ENCODE peak calls at places on chromosomes 6 and 20, in six cellular contexts. K is SJSA1; L is small intestine; P is AG04450; F is psoas muscle; J is CD8-positive, alpha-beta T cell. V is an unnamed sample. For H3K9me3, the result is how much of the 10 kb centered on the place peaks cover.

GRCh38 chr20:32019156-32019510 is 8.9 kb downstream of the CCM2L start:
- DNase-seq in K (no peak), L (no peak), P (no peak), F (no peak), J (no peak), V (no peak)

GRCh38 chr20:46056970-46057855 is 28.2 kb downstream of the SLC12A5 start:
- DNase-seq in K (peak), L (no peak), P (no peak), F (peak), J (no peak), V (peak)

GRCh38 chr6:26155066-26155925 is 68.1 kb downstream of the HFE start:
- DNase-seq in K (peak), L (peak), P (no peak), F (peak), J (no peak), V (no peak)

GRCh38 chr6:123744840-123745239 is 58.8 kb upstream of the NKAIN2 start:
- DNase-seq in K (no peak), L (no peak), P (no peak), F (no peak), J (no peak), V (no peak)

GRCh38 chr6:124310139-124310538 is 506.5 kb downstream of the NKAIN2 start:
- DNase-seq in K (no peak), L (no peak), P (no peak), F (no peak), J (no peak), V (no peak)

GRCh38 chr6:111894272-111894671 is 21.0 kb upstream of the FYN start:
- DNase-seq in K (no peak), L (no peak), P (no peak), F (no peak), J (no peak), V (no peak)

GRCh38 chr6:35166160-35166919 is 25.2 kb upstream of the TCP11 start:
- DNase-seq in K (no peak), L (peak), P (no peak), F (no peak), J (no peak), V (no peak)

GRCh38 chr6:111938710-111939109 is 65.5 kb upstream of the FYN start:
- DNase-seq in K (peak), L (no peak), P (peak), F (no peak), J (no peak), V (no peak)

GRCh38 chr6:78701407-78701806 is 165.9 kb upstream of the IRAK1BP1 start:
- DNase-seq in K (no peak), L (no peak), P (peak), F (no peak), J (no peak), V (no peak)

GRCh38 chr6:10522929-10523573 is 1.9 kb downstream of the GCNT2 start:
- DNase-seq in K (no peak), L (no peak), P (no peak), F (no peak), J (no peak), V (no peak)

GRCh38 chr6:33432546-33432945 is 12.7 kb downstream of the SYNGAP1 start:
- DNase-seq in K (no peak), L (no peak), P (no peak), F (no peak), J (no peak), V (peak)

GRCh38 chr6:143150291-143150690 is 89.6 kb downstream of the AIG1 start:
- DNase-seq in K (no peak), L (no peak), P (no peak), F (no peak), J (no peak), V (no peak)

GRCh38 chr6:161301338-161301737 is 27.5 kb upstream of the AGPAT4 start:
- DNase-seq in K (no peak), L (no peak), P (no peak), F (no peak), J (no peak), V (no peak)

GRCh38 chr20:13771853-13772453 is 12.8 kb downstream of the ESF1 start:
- DNase-seq in K (no peak), L (peak), P (no peak), F (no peak), J (no peak), V (no peak)

GRCh38 chr6:47413752-47414516 is 63.7 kb upstream of the CD2AP start:
- DNase-seq in K (no peak), L (peak), P (peak), F (no peak), J (no peak), V (no peak)

GRCh38 chr6:31187780-31188194 is 17.3 kb upstream of the POU5F1 start:
- DNase-seq in K (no peak), L (peak), P (no peak), F (no peak), J (no peak), V (no peak)

GRCh38 chr6:13653296-13653695 is 38.2 kb downstream of the NOL7 start:
- DNase-seq in K (no peak), L (no peak), P (no peak), F (no peak), J (no peak), V (no peak)

GRCh38 chr6:45668705-45669104 is 291.0 kb upstream of the SUPT3H start:
- DNase-seq in K (peak), L (no peak), P (no peak), F (no peak), J (no peak), V (no peak)

GRCh38 chr20:949717-950116 is 33.6 kb upstream of the ANGPT4 start:
- DNase-seq in K (no peak), L (no peak), P (no peak), F (no peak), J (no peak), V (no peak)

GRCh38 chr20:14986656-14987055 is 649.2 kb upstream of the FLRT3 start:
- DNase-seq in K (no peak), L (no peak), P (no peak), F (no peak), J (no peak), V (no peak)

GRCh38 chr20:57619053-57619831 is 984 bp downstream of the ZBP1 start:
- DNase-seq in K (no peak), L (peak), P (no peak), F (no peak), J (peak), V (peak)

GRCh38 chr6:33018904-33019303 is 9.5 kb upstream of the HLA-DOA start:
- DNase-seq in K (no peak), L (peak), P (no peak), F (no peak), J (peak), V (no peak)

GRCh38 chr6:47203266-47203967 is 106.3 kb downstream of the TNFRSF21 start:
- DNase-seq in K (no peak), L (no peak), P (no peak), F (no peak), J (no peak), V (no peak)

DNA sequence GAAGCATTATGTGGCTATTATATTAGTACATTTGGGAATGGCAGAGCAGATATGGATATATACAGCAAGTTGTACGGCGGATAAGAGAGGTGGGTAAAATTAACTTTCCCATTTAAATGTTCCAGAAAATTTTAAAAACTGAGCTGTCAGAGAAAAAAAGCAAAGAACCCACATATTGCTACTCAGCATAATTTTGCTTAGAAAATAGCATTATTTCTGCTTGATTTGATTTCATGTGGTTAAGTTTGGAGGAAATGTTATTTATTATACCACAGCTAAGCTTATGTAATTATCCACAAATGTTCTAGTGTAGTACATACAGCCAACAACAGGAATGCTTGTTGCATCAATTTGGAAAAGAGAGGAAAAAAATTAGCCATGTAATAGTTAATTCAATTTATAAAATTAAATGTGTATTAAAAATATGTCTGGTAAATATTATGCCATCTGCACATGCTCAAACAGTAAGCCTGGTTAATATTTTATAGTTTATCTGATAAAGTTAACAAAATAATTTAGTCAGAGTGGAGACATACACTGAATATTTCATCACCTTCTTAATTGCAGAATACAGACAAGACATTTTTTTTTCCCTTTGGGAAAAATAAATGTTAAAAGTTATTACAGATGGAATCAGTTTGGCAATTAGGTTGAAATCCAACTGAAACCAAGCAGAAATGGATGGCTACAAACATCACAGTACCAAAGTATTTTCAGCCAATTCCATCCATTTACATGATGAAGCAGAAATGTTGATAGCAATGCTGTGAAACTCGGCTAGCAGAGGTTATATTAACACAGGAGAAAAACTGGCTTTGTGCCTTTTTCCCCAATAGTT is 172.1 kb upstream of the ID4 start:
- DNase-seq in K (no peak), L (no peak), P (no peak), F (no peak), J (no peak), V (no peak)
- H3K27ac ChIP-seq in K (no peak), L (no peak), P (no peak), F (no peak), J (no peak), V (no peak)

GRCh38 chr20:59744756-59745155 is 140.4 kb downstream of the PHACTR3 start:
- DNase-seq in K (no peak), L (no peak), P (no peak), F (no peak), J (no peak), V (no peak)
- H3K9me3 ChIP-seq in K (under half), L (under half), P (half or more), F (under half), J (under half), V (under half)

GRCh38 chr20:44931911-44932310 is 22.1 kb downstream of the PABPC1L start:
- DNase-seq in K (no peak), L (no peak), P (no peak), F (no peak), J (no peak), V (no peak)
- H3K27ac ChIP-seq in K (no peak), L (no peak), P (no peak), F (no peak), J (no peak), V (no peak)

DNA sequence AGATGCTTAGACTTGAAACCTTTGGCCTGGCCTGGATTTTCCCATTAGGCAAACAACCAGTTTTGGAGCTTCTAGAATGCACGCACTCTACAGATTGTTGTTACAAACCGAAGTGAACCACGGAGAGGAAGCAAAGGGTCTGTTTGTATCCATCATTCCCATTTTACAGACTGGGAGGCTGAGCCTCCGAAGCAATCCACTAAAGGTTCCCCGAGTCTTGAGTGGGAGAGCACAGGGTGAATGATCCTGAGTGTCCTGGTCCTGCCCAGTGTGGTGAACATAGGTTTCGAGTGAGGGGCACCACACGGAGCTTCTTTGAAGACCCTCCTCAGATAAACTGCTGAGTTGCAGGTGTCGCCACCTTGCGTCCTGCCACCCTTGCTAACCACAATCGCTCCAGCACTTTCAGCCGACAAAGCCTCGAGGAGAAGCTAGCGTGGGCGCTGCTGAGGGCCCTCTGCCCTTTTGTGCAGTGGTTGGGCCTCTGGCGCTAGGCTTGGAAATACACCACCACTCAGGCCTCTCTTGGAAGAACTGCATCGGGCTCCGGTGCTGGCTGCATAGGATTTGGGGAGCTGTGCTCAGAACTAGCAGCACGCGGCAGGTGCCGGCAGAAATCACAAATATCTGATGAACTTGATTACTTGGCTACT is 1.4 kb upstream of the PRDM13 start:
- DNase-seq in K (no peak), L (no peak), P (no peak), F (no peak), J (no peak), V (no peak)
- H3K9me3 ChIP-seq in K (under half), L (under half), P (under half), F (under half), J (under half), V (under half)

GRCh38 chr6:158019416-158019815 is 37.8 kb downstream of the SYNJ2 start:
- DNase-seq in K (no peak), L (no peak), P (no peak), F (no peak), J (no peak), V (peak)

GRCh38 chr6:158017621-158018369 is 36.1 kb downstream of the SYNJ2 start:
- DNase-seq in K (no peak), L (no peak), P (no peak), F (no peak), J (no peak), V (no peak)

GRCh38 chr6:158018370-158018771 is 36.7 kb downstream of the SYNJ2 start:
- DNase-seq in K (no peak), L (no peak), P (no peak), F (no peak), J (no peak), V (no peak)

GRCh38 chr6:158020272-158020711 is 38.6 kb downstream of the SYNJ2 start:
- DNase-seq in K (no peak), L (no peak), P (no peak), F (no peak), J (no peak), V (no peak)

DNA sequence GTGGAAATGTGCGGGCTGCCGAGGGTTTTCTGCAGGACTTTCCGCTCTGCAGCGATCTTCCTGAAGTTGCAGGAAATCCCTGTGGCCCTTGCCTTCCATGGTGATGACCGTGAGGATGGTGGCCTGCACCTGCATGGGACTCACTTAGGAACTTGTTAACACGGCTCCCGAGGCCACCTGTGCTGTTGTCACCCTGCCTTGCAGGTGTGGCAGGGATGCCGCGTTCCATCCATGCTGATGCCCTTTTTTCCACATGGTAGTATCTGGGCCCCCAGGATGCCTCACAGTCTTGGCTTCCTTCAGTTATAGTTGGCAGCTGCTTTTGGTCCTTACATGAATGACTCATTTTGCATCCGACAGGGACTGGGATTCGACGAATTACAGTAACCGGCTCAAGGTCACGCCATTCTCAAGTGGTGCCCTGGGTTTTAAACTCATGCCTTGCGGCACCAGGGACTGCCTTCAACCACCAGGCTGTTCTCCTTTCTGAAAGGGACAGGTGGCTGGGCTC is 37.2 kb downstream of the SYNJ2 start:
- DNase-seq in K (no peak), L (no peak), P (no peak), F (no peak), J (no peak), V (peak)
- H3K27ac ChIP-seq in K (no peak), L (peak), P (peak), F (no peak), J (no peak), V (peak)

DNA sequence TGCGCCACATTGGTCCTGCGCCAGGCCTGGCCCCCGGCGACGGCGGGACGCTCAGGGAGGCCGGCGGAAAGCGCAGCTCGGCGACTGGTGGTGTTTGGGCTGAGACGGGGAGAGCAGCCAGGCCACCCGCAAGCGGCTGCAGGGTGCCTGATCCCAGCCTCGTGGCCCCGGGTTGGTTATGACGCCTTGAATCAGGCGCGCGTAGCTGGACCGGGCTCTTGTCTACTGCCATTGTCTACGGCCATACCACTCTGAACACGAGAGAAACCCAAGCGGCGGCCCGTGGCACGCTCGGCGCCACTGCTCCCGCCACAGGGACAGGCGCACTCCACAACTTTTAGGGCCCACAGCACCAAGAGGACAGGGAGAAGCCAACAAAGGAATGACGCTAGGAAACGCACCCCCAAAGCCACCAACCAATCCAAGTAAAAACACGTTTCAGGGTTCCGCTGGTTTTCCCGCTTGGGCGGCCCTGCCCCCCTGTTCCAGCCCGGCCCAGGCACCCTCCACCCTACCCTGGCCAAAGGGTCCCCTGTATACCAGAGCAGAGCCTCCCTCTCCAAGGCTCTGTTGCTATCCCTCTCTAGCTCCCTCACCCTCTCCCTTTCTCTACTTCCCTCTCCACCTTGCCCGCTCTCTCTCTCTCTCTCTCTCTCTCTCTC is 1849.3 kb upstream of the DEFB115 start:
- DNase-seq in K (peak), L (no peak), P (no peak), F (no peak), J (no peak), V (no peak)
- H3K9me3 ChIP-seq in K (under half), L (under half), P (half or more), F (under half), J (under half), V (under half)

V was measured in aorta.